ENCODE peak calls at places on chromosome 19, in four cellular contexts. T is RWPE2, Y is colonic mucosa, C is cardiac muscle cell. O is an unnamed sample.

GRCh38 chr19:5392476-5392875 is 51.9 kb upstream of the PTPRS start:
- DNase-seq in C (no peak), Y (no peak), T (no peak), O (no peak)

GRCh38 chr19:54191671-54192453 is 754 bp downstream of the TSEN34 start:
- DNase-seq in T (no peak), C (no peak), Y (no peak), O (no peak)

GRCh38 chr19:31390721-31391120 is 41.5 kb upstream of the TSHZ3 start:
- DNase-seq in C (no peak), T (no peak), Y (no peak), O (no peak)

GRCh38 chr19:13004273-13004672 is 9.0 kb downstream of the NFIX start:
- DNase-seq in T (no peak), Y (peak; percentile 74), C (no peak), O (no peak)

GRCh38 chr19:49564616-49565045 is 15.7 kb downstream of the NOSIP start:
- DNase-seq in Y (peak; percentile 67), C (no peak), T (no peak), O (no peak)

GRCh38 chr19:22532388-22533310 is 101.5 kb upstream of the ZNF492 start:
- DNase-seq in Y (peak; percentile 32), C (peak; percentile 24), T (no peak), O (no peak)

GRCh38 chr19:43784251-43784980 is 3.6 kb upstream of the KCNN4 start:
- DNase-seq in Y (peak; percentile 73), T (peak; percentile 89), C (peak; percentile 72), O (peak; percentile 38)

GRCh38 chr19:22527554-22527953 is 105.4 kb upstream of the ZNF98 start:
- DNase-seq in C (no peak), T (no peak), Y (no peak), O (no peak)

GRCh38 chr19:8325454-8325853 is 4.2 kb downstream of the RPS28 start:
- DNase-seq in C (no peak), Y (no peak), T (no peak), O (no peak)

GRCh38 chr19:13758795-13759194 is 5.5 kb upstream of the MRI1 start:
- DNase-seq in C (no peak), Y (no peak), T (no peak), O (no peak)

GRCh38 chr19:6750062-6750461 is 10.6 kb downstream of the TRIP10 start:
- DNase-seq in C (no peak), T (no peak), Y (no peak), O (no peak)

GRCh38 chr19:55097864-55098715 is 19.3 kb downstream of the PPP1R12C start:
- DNase-seq in C (no peak), Y (no peak), T (peak; percentile 54), O (no peak)

GRCh38 chr19:13986348-13986904 is 19.7 kb downstream of the RFX1 start:
- DNase-seq in T (no peak), Y (peak; percentile 80), C (peak; percentile 77), O (peak; percentile 96)

GRCh38 chr19:49342291-49342721 is 7.1 kb downstream of the CD37 start:
- DNase-seq in C (no peak), Y (no peak), T (peak; percentile 32), O (no peak)

GRCh38 chr19:5340637-5341447 is at the start of gene PTPRS:
- DNase-seq in C (peak; percentile 90), T (no peak), Y (peak; percentile 61), O (peak; percentile 55)

GRCh38 chr19:38799104-38799503 is 10.1 kb downstream of the LGALS7B start:
- DNase-seq in Y (no peak), C (no peak), T (no peak), O (no peak)

GRCh38 chr19:10238172-10238783 is 7.1 kb upstream of the S1PR2 start:
- DNase-seq in Y (peak; percentile 69), C (peak; percentile 96), T (no peak), O (no peak)

GRCh38 chr19:5628919-5629481 is 6.1 kb downstream of the SAFB start:
- DNase-seq in C (no peak), T (no peak), Y (no peak), O (no peak)

GRCh38 chr19:11448923-11449554 is 13.6 kb downstream of the PRKCSH start:
- DNase-seq in Y (no peak), T (no peak), C (no peak), O (no peak)

GRCh38 chr19:12956446-12957388 is at the start of gene GADD45GIP1:
- DNase-seq in C (peak; percentile 86), T (no peak), Y (peak; percentile 80), O (peak; percentile 80)

GRCh38 chr19:39299832-39300231 is 3.6 kb downstream of the IFNL1 start:
- DNase-seq in T (no peak), Y (no peak), C (no peak), O (no peak)

GRCh38 chr19:54297759-54298305 is 15.1 kb downstream of the LILRA5 start:
- DNase-seq in T (no peak), C (no peak), Y (no peak), O (no peak)

GRCh38 chr19:10510301-10510802 is 6.9 kb downstream of the S1PR5 start:
- DNase-seq in C (no peak), Y (no peak), T (no peak), O (peak; percentile 50)

GRCh38 chr19:15161028-15161984 is 39.5 kb downstream of the NOTCH3 start:
- DNase-seq in Y (no peak), C (no peak), T (no peak), O (no peak)

GRCh38 chr19:45068041-45068440 is 8.2 kb downstream of the ZNF296 start:
- DNase-seq in C (no peak), T (no peak), Y (no peak), O (no peak)

GRCh38 chr19:48804496-48804895 is 6.3 kb downstream of the BCAT2 start:
- DNase-seq in T (no peak), C (no peak), Y (no peak), O (no peak)

GRCh38 chr19:11031421-11032070 is 57.7 kb upstream of the LDLR start:
- DNase-seq in C (no peak), Y (no peak), T (no peak), O (no peak)

GRCh38 chr19:38801359-38802095 is 11.2 kb downstream of the LGALS4 start:
- DNase-seq in T (no peak), Y (no peak), C (no peak), O (no peak)

GRCh38 chr19:56748443-56748842 is 76.9 kb upstream of the ZNF835 start:
- DNase-seq in T (no peak), C (peak; percentile 30), Y (no peak), O (no peak)

GRCh38 chr19:46324277-46324676 is 22.6 kb upstream of the PPP5C start:
- DNase-seq in Y (no peak), T (no peak), C (no peak), O (no peak)
- H3K36me3 ChIP-seq in Y (no peaks in the 10 kb centered on the region), T (no peaks in the 10 kb centered on the region), C (peaks cover 76% of the 10 kb centered on the region), O (no peaks in the 10 kb centered on the region)

DNA sequence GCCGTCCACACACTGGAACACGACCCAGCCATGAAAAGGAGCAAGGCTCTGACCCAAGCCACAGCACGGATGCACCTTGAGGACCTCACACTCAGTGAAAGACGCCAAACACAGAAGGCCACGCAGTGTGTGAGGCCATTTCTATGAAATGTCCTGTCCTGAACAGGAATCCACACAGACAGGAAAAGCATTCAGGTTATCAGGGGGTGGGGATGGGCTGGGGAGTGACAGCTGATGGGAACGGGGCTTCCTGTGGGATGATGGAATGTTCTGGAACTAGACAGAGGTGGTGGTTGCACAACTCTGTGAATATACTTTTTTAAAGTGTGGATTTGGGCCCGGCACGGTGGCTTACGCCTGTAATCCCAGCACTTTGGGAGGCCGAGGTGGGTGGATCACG is 30.6 kb downstream of the GPX4 start:
- DNase-seq in Y (no peak), C (peak; percentile 76), T (no peak), O (no peak)
- H3K4me1 ChIP-seq in Y (peaks cover 28% of the 10 kb centered on the region), C (peaks cover 15% of the 10 kb centered on the region), T (peaks cover 6% of the 10 kb centered on the region), O (peaks cover 23% of the 10 kb centered on the region)

DNA sequence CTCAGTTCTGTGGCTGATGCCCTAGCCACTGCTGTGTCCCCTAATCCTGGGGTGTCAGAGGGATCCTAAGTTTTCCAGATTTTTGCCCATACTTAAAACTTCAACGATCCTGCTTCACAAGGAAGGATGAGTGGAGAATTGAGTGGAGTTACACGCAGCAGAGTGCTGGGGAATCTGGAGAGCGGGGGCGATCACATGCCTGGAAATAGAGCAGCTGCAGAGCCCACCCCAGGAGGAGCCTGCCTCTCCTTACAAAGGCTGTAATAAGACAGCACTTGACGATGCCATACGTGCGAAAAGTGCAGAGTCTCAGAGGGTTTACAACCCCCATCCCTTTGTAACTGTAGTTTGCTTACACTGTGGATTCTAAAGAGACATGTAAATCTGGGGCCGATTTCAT is 40.6 kb downstream of the SUGP2 start:
- DNase-seq in Y (no peak), T (no peak), C (no peak), O (no peak)
- H3K36me3 ChIP-seq in Y (peaks cover 14% of the 10 kb centered on the region), T (peaks cover 48% of the 10 kb centered on the region), C (peaks cover 23% of the 10 kb centered on the region), O (peaks cover 4% of the 10 kb centered on the region)

DNA sequence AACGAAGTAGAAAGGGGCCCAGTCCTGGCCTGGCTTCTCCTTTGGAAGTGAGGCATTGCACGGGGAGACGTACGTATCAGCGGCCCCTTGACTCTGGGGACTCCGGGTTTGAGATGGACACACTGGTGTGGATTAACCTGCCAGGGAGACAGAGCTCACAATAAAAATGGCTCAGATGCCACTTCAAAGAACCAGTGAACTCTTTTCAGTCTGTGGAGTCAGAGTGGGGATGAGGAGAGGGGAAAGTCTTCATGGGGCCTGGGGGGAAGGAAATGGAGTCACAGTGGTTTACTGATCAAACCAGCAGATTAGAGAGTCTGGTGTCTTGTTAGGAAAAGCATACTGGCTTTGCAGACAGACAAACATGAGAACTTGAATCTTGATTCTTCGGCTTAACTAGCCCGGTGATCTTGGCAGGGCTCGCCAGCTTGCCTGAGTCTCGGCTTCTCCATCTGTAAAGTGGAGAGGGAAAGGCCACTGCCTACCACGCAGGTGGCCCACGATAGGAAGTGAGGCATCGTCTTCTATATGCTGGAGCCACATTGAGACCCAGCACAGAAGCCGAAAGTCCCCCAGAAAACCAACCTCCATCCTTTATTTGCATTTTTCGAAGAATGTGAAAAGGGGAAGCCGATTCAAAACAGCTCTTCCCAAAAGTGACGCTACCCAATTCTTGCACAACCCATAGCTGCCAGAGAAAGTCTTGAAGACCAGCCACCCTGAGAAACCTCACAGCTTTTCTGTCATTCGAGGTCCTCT is at the start of gene FFAR1:
- DNase-seq in T (no peak), C (no peak), Y (no peak), O (peak; percentile 26)
- H3K4me1 ChIP-seq in T (no peaks in the 10 kb centered on the region), C (no peaks in the 10 kb centered on the region), Y (no peaks in the 10 kb centered on the region), O (peaks cover 18% of the 10 kb centered on the region)

O was measured in naive thymus-derived CD4-positive, alpha-beta T cell.